ENCODE peak calls at places on chromosomes 11 and 22, in ten cellular contexts. One of them, this sample, is unnamed.

GRCh38 chr22:20741634-20742581 is 32.0 kb upstream of the SERPIND1 start:
- DNase-seq in ACHN: peak
- DNase-seq in epithelial cell of prostate: no peak
- DNase-seq in H7: peak
- DNase-seq in fibroblast of lung: peak
- DNase-seq in non-pigmented ciliary epithelial cell: no peak
- DNase-seq in neural crest cell: no peak
- DNase-seq in GF-D8: no peak
- DNase-seq in Right ventricle myocardium superior: no peak
- DNase-seq in sigmoid colon: no peak
- DNase-seq in this sample: peak

GRCh38 chr11:7019500-7020182 is 505 bp downstream of the ZNF214 start:
- DNase-seq in ACHN: peak
- DNase-seq in epithelial cell of prostate: no peak
- DNase-seq in H7: peak
- DNase-seq in fibroblast of lung: no peak
- DNase-seq in non-pigmented ciliary epithelial cell: no peak
- DNase-seq in neural crest cell: no peak
- DNase-seq in GF-D8: no peak
- DNase-seq in Right ventricle myocardium superior: peak
- DNase-seq in sigmoid colon: peak
- DNase-seq in this sample: no peak

GRCh38 chr11:34774604-34775003 is 141.6 kb downstream of the APIP start:
- DNase-seq in ACHN: no peak
- DNase-seq in epithelial cell of prostate: no peak
- DNase-seq in H7: no peak
- DNase-seq in fibroblast of lung: no peak
- DNase-seq in non-pigmented ciliary epithelial cell: no peak
- DNase-seq in neural crest cell: no peak
- DNase-seq in GF-D8: no peak
- DNase-seq in Right ventricle myocardium superior: no peak
- DNase-seq in sigmoid colon: no peak
- DNase-seq in this sample: no peak

GRCh38 chr11:64571410-64572091 is 19.5 kb upstream of the SLC22A12 start:
- DNase-seq in ACHN: no peak
- DNase-seq in epithelial cell of prostate: peak
- DNase-seq in H7: peak
- DNase-seq in fibroblast of lung: no peak
- DNase-seq in non-pigmented ciliary epithelial cell: no peak
- DNase-seq in neural crest cell: no peak
- DNase-seq in GF-D8: no peak
- DNase-seq in Right ventricle myocardium superior: no peak
- DNase-seq in sigmoid colon: no peak
- DNase-seq in this sample: peak

GRCh38 chr11:75223954-75224643 is 16.5 kb upstream of the TPBGL start:
- DNase-seq in ACHN: no peak
- DNase-seq in epithelial cell of prostate: no peak
- DNase-seq in H7: peak
- DNase-seq in fibroblast of lung: no peak
- DNase-seq in non-pigmented ciliary epithelial cell: no peak
- DNase-seq in neural crest cell: no peak
- DNase-seq in GF-D8: no peak
- DNase-seq in Right ventricle myocardium superior: no peak
- DNase-seq in sigmoid colon: no peak
- DNase-seq in this sample: no peak

GRCh38 chr22:48755332-48755949 is 1072.2 kb downstream of the BRD1 start:
- DNase-seq in ACHN: no peak
- DNase-seq in epithelial cell of prostate: no peak
- DNase-seq in H7: peak
- DNase-seq in fibroblast of lung: no peak
- DNase-seq in non-pigmented ciliary epithelial cell: no peak
- DNase-seq in neural crest cell: no peak
- DNase-seq in GF-D8: no peak
- DNase-seq in Right ventricle myocardium superior: peak
- DNase-seq in sigmoid colon: peak
- DNase-seq in this sample: no peak

GRCh38 chr11:27757953-27758352 is 57.7 kb upstream of the BDNF start:
- DNase-seq in ACHN: no peak
- DNase-seq in epithelial cell of prostate: no peak
- DNase-seq in H7: no peak
- DNase-seq in fibroblast of lung: peak
- DNase-seq in non-pigmented ciliary epithelial cell: peak
- DNase-seq in neural crest cell: no peak
- DNase-seq in GF-D8: no peak
- DNase-seq in Right ventricle myocardium superior: no peak
- DNase-seq in sigmoid colon: no peak
- DNase-seq in this sample: no peak

GRCh38 chr11:15577519-15577918 is 462.8 kb downstream of the INSC start:
- DNase-seq in ACHN: no peak
- DNase-seq in epithelial cell of prostate: no peak
- DNase-seq in H7: no peak
- DNase-seq in fibroblast of lung: no peak
- DNase-seq in non-pigmented ciliary epithelial cell: no peak
- DNase-seq in neural crest cell: no peak
- DNase-seq in GF-D8: no peak
- DNase-seq in Right ventricle myocardium superior: no peak
- DNase-seq in sigmoid colon: no peak
- DNase-seq in this sample: no peak

GRCh38 chr11:29317669-29318068 is 699.2 kb downstream of the KCNA4 start:
- DNase-seq in ACHN: no peak
- DNase-seq in epithelial cell of prostate: no peak
- DNase-seq in H7: no peak
- DNase-seq in fibroblast of lung: no peak
- DNase-seq in non-pigmented ciliary epithelial cell: no peak
- DNase-seq in neural crest cell: no peak
- DNase-seq in GF-D8: no peak
- DNase-seq in Right ventricle myocardium superior: no peak
- DNase-seq in sigmoid colon: no peak
- DNase-seq in this sample: no peak

GRCh38 chr22:26079009-26079408 is 90.3 kb upstream of the SEZ6L start:
- DNase-seq in ACHN: peak
- DNase-seq in epithelial cell of prostate: no peak
- DNase-seq in H7: no peak
- DNase-seq in fibroblast of lung: no peak
- DNase-seq in non-pigmented ciliary epithelial cell: no peak
- DNase-seq in neural crest cell: no peak
- DNase-seq in GF-D8: no peak
- DNase-seq in Right ventricle myocardium superior: no peak
- DNase-seq in sigmoid colon: no peak
- DNase-seq in this sample: peak

GRCh38 chr11:69479591-69480271 is 1.7 kb upstream of the LINC01488 start:
- DNase-seq in ACHN: no peak
- DNase-seq in epithelial cell of prostate: peak
- DNase-seq in H7: no peak
- DNase-seq in fibroblast of lung: no peak
- DNase-seq in non-pigmented ciliary epithelial cell: no peak
- DNase-seq in neural crest cell: no peak
- DNase-seq in GF-D8: no peak
- DNase-seq in Right ventricle myocardium superior: peak
- DNase-seq in sigmoid colon: no peak
- DNase-seq in this sample: no peak

GRCh38 chr11:34609850-34610249 is 11.0 kb upstream of the EHF start:
- DNase-seq in ACHN: no peak
- DNase-seq in epithelial cell of prostate: peak
- DNase-seq in H7: no peak
- DNase-seq in fibroblast of lung: no peak
- DNase-seq in non-pigmented ciliary epithelial cell: no peak
- DNase-seq in neural crest cell: no peak
- DNase-seq in GF-D8: no peak
- DNase-seq in Right ventricle myocardium superior: no peak
- DNase-seq in sigmoid colon: no peak
- DNase-seq in this sample: no peak

GRCh38 chr11:59173964-59174663 is 2.2 kb downstream of the DTX4 start:
- DNase-seq in ACHN: no peak
- DNase-seq in epithelial cell of prostate: peak
- DNase-seq in H7: peak
- DNase-seq in fibroblast of lung: no peak
- DNase-seq in non-pigmented ciliary epithelial cell: no peak
- DNase-seq in neural crest cell: no peak
- DNase-seq in GF-D8: no peak
- DNase-seq in Right ventricle myocardium superior: no peak
- DNase-seq in sigmoid colon: peak
- DNase-seq in this sample: peak

GRCh38 chr11:43543313-43543712 is 137.2 kb upstream of the HSD17B12 start:
- DNase-seq in ACHN: no peak
- DNase-seq in epithelial cell of prostate: no peak
- DNase-seq in H7: no peak
- DNase-seq in fibroblast of lung: no peak
- DNase-seq in non-pigmented ciliary epithelial cell: no peak
- DNase-seq in neural crest cell: no peak
- DNase-seq in GF-D8: no peak
- DNase-seq in Right ventricle myocardium superior: no peak
- DNase-seq in sigmoid colon: no peak
- DNase-seq in this sample: peak

GRCh38 chr11:119337581-119338317 is 2.9 kb downstream of the C1QTNF5 start:
- DNase-seq in ACHN: peak
- DNase-seq in epithelial cell of prostate: no peak
- DNase-seq in H7: peak
- DNase-seq in fibroblast of lung: peak
- DNase-seq in non-pigmented ciliary epithelial cell: no peak
- DNase-seq in neural crest cell: no peak
- DNase-seq in GF-D8: no peak
- DNase-seq in Right ventricle myocardium superior: no peak
- DNase-seq in sigmoid colon: peak
- DNase-seq in this sample: no peak

GRCh38 chr11:88338223-88338661 is 706 bp upstream of the CTSC start:
- DNase-seq in ACHN: peak
- DNase-seq in epithelial cell of prostate: no peak
- DNase-seq in H7: peak
- DNase-seq in fibroblast of lung: peak
- DNase-seq in non-pigmented ciliary epithelial cell: no peak
- DNase-seq in neural crest cell: no peak
- DNase-seq in GF-D8: peak
- DNase-seq in Right ventricle myocardium superior: peak
- DNase-seq in sigmoid colon: peak
- DNase-seq in this sample: peak

GRCh38 chr11:91624021-91624420 is 600.6 kb upstream of the FAT3 start:
- DNase-seq in ACHN: no peak
- DNase-seq in epithelial cell of prostate: no peak
- DNase-seq in H7: no peak
- DNase-seq in fibroblast of lung: no peak
- DNase-seq in non-pigmented ciliary epithelial cell: no peak
- DNase-seq in neural crest cell: no peak
- DNase-seq in GF-D8: no peak
- DNase-seq in Right ventricle myocardium superior: no peak
- DNase-seq in sigmoid colon: no peak
- DNase-seq in this sample: no peak